ENCODE peak calls at places on chromosomes 7 and 10, in nine cellular contexts. L is adipocyte, G is prostate gland, K is GM19239, Z is heart left ventricle, T is GOT3, P is mammary epithelial cell, X is hippocampal formation, N is dorsolateral prefrontal cortex. B is an unnamed sample.

GRCh38 chr10:70584941-70585544 is 17.5 kb downstream of the PRF1 start:
- DNase-seq in L (peak), G (no peak), K (no peak), Z (no peak), T (no peak), P (no peak), X (no peak), N (no peak), B (no peak)

GRCh38 chr10:123323884-123324283 is 169.7 kb downstream of the BUB3 start:
- DNase-seq in L (no peak), G (no peak), K (no peak), Z (no peak), T (no peak), P (no peak), X (no peak), N (no peak), B (no peak)

GRCh38 chr10:123571978-123572377 is 94.2 kb upstream of the GPR26 start:
- DNase-seq in L (no peak), G (no peak), K (no peak), Z (no peak), T (no peak), P (no peak), X (no peak), N (no peak), B (no peak)

GRCh38 chr7:17940302-17941170 is at the start of gene SNX13:
- DNase-seq in L (peak), G (peak), K (peak), Z (peak), T (peak), P (peak), X (peak), N (peak), B (peak)

GRCh38 chr7:100949227-100949930 is at the start of gene MUC3A:
- DNase-seq in L (no peak), G (no peak), K (no peak), Z (peak), T (no peak), P (no peak), X (no peak), N (no peak), B (no peak)

GRCh38 chr7:138575897-138576428 is 115.9 kb downstream of the TRIM24 start:
- DNase-seq in L (no peak), G (no peak), K (no peak), Z (no peak), T (no peak), P (no peak), X (no peak), N (no peak), B (no peak)

GRCh38 chr10:132861116-132861691 is 75.3 kb upstream of the NKX6-2 start:
- DNase-seq in L (no peak), G (no peak), K (no peak), Z (no peak), T (no peak), P (no peak), X (no peak), N (peak), B (no peak)

GRCh38 chr7:22677680-22678079 is 49.3 kb upstream of the IL6 start:
- DNase-seq in L (no peak), G (no peak), K (no peak), Z (no peak), T (no peak), P (no peak), X (no peak), N (no peak), B (no peak)

GRCh38 chr10:50653142-50653541 is 29.4 kb upstream of the SGMS1 start:
- DNase-seq in L (peak), G (peak), K (no peak), Z (no peak), T (no peak), P (peak), X (peak), N (no peak), B (no peak)

GRCh38 chr7:122402235-122402634 is 97.7 kb upstream of the FEZF1 start:
- DNase-seq in L (no peak), G (no peak), K (no peak), Z (no peak), T (no peak), P (no peak), X (no peak), N (no peak), B (no peak)

GRCh38 chr7:106059556-106059955 is 52.6 kb downstream of the SYPL1 start:
- DNase-seq in L (no peak), G (no peak), K (no peak), Z (no peak), T (no peak), P (no peak), X (no peak), N (no peak), B (no peak)

GRCh38 chr7:51242007-51242691 is 74.5 kb downstream of the COBL start:
- DNase-seq in L (no peak), G (no peak), K (no peak), Z (no peak), T (no peak), P (no peak), X (no peak), N (no peak), B (no peak)

GRCh38 chr7:24245362-24245761 is 38.6 kb upstream of the NPY start:
- DNase-seq in L (no peak), G (no peak), K (no peak), Z (no peak), T (no peak), P (no peak), X (no peak), N (no peak), B (no peak)

GRCh38 chr10:24385776-24386175 is 176.8 kb downstream of the KIAA1217 start:
- DNase-seq in L (peak), G (no peak), K (no peak), Z (peak), T (no peak), P (peak), X (no peak), N (no peak), B (no peak)

GRCh38 chr10:24483701-24484100 is 240.0 kb downstream of the ARHGAP21 start:
- DNase-seq in L (peak), G (peak), K (peak), Z (peak), T (no peak), P (peak), X (no peak), N (no peak), B (no peak)

GRCh38 chr7:35249537-35249907 is 4.4 kb downstream of the TBX20 start:
- DNase-seq in L (no peak), G (no peak), K (no peak), Z (no peak), T (no peak), P (no peak), X (no peak), N (no peak), B (no peak)

GRCh38 chr7:47291461-47292051 is 290.4 kb downstream of the TNS3 start:
- DNase-seq in L (peak), G (no peak), K (peak), Z (no peak), T (no peak), P (peak), X (no peak), N (no peak), B (peak)

GRCh38 chr10:28733245-28733644 is 55.9 kb downstream of the BAMBI start:
- DNase-seq in L (no peak), G (no peak), K (no peak), Z (no peak), T (no peak), P (no peak), X (no peak), N (no peak), B (no peak)

GRCh38 chr7:156764016-156764669 is 123.6 kb downstream of the RNF32 start:
- DNase-seq in L (peak), G (peak), K (no peak), Z (peak), T (no peak), P (peak), X (peak), N (peak), B (peak)

GRCh38 chr10:38054361-38054797 is 39.8 kb upstream of the ZNF37A start:
- DNase-seq in L (peak), G (no peak), K (no peak), Z (no peak), T (no peak), P (peak), X (no peak), N (no peak), B (peak)

B was measured in GM04504.